ENCODE peak calls at places on chromosomes 12 and 14, in nine cellular contexts. X is fibroblast of pulmonary artery, T is fibroblast of the aortic adventitia, I is astrocyte of the spinal cord, K is activated B cell treated with CpG ODN at 0.5 μM for 24 hours, F is cardiac muscle cell, J is natural killer cell, A is endothelial cell, G is progenitor cell of endocrine pancreas. S is an unnamed sample.
A peak's percentile ranks its signal among the peaks of the same experiment; 100 is the strongest.

GRCh38 chr12:14824012-14824634 is 10.1 kb upstream of the SMCO3 start:
- DNase-seq in X (no peak), T (no peak), I (no peak), K (no peak), F (no peak), J (no peak), A (no peak), G (no peak), S (no peak)

GRCh38 chr14:70571139-70571538 is 29.3 kb downstream of the MED6 start:
- DNase-seq in X (no peak), T (no peak), I (no peak), K (no peak), F (no peak), J (no peak), A (no peak), G (no peak), S (no peak)

GRCh38 chr14:54209501-54210231 is 187.1 kb upstream of the CDKN3 start:
- DNase-seq in X (no peak), T (peak; percentile 66), I (peak; percentile 66), K (no peak), F (peak; percentile 73), J (no peak), A (no peak), G (no peak), S (no peak)

GRCh38 chr14:101361044-101361443 is 200.3 kb upstream of the DIO3 start:
- DNase-seq in X (no peak), T (no peak), I (no peak), K (no peak), F (no peak), J (no peak), A (no peak), G (no peak), S (no peak)

GRCh38 chr12:1838223-1838993 is 18.0 kb downstream of the LRTM2 start:
- DNase-seq in X (no peak), T (no peak), I (peak; percentile 14), K (no peak), F (no peak), J (no peak), A (no peak), G (no peak), S (no peak)

GRCh38 chr12:93944196-93944595 is 204.2 kb upstream of the PLXNC1 start:
- DNase-seq in X (no peak), T (no peak), I (peak; percentile 2), K (no peak), F (no peak), J (no peak), A (no peak), G (no peak), S (no peak)

GRCh38 chr14:105905456-105905855 is 379.1 kb downstream of the TMEM121 start:
- DNase-seq in X (no peak), T (no peak), I (no peak), K (no peak), F (no peak), J (no peak), A (no peak), G (no peak), S (no peak)

GRCh38 chr14:56129941-56130340 is 11.7 kb downstream of the PELI2 start:
- DNase-seq in X (peak; percentile 55), T (no peak), I (no peak), K (no peak), F (peak; percentile 47), J (no peak), A (no peak), G (no peak), S (no peak)

GRCh38 chr12:109998241-109998903 is 858 bp upstream of the ANKRD13A start:
- DNase-seq in X (no peak), T (no peak), I (no peak), K (no peak), F (no peak), J (no peak), A (no peak), G (no peak), S (no peak)

GRCh38 chr12:29709641-29710040 is 74.1 kb downstream of the TMTC1 start:
- DNase-seq in X (no peak), T (no peak), I (no peak), K (no peak), F (no peak), J (no peak), A (no peak), G (no peak), S (no peak)

GRCh38 chr12:89732511-89732910 is 23.9 kb upstream of the ATP2B1 start:
- DNase-seq in X (no peak), T (no peak), I (no peak), K (no peak), F (no peak), J (no peak), A (no peak), G (no peak), S (no peak)

GRCh38 chr14:76768671-76769500 is 7.6 kb downstream of the VASH1 start:
- DNase-seq in X (no peak), T (no peak), I (no peak), K (no peak), F (no peak), J (no peak), A (no peak), G (no peak), S (no peak)

GRCh38 chr12:25745281-25745680 is 192.2 kb upstream of the LMNTD1 start:
- DNase-seq in X (no peak), T (no peak), I (no peak), K (no peak), F (no peak), J (no peak), A (no peak), G (no peak), S (no peak)

GRCh38 chr12:6570264-6570887 is 2.3 kb upstream of the NOP2 start:
- DNase-seq in X (peak; percentile 41), T (peak; percentile 27), I (peak; percentile 22), K (peak; percentile 37), F (no peak), J (peak; percentile 34), A (peak; percentile 75), G (peak; percentile 56), S (peak; percentile 44)
- TF ChIP-seq CTCF in X (peak; percentile 48), T (peak; percentile 46), I (peak; percentile 65), K (no peak), F (peak; percentile 51), J (peak; percentile 22), A (no peak), G (peak; percentile 66), S (peak; percentile 42)

GRCh38 chr12:18864900-18865561 is 127.1 kb downstream of the CAPZA3 start:
- DNase-seq in X (peak; percentile 37), T (peak; percentile 70), I (peak; percentile 67), K (no peak), F (peak; percentile 50), J (no peak), A (no peak), G (no peak), S (no peak)

GRCh38 chr12:18863769-18864500 is 126.0 kb downstream of the CAPZA3 start:
- DNase-seq in X (no peak), T (no peak), I (no peak), K (no peak), F (no peak), J (no peak), A (no peak), G (no peak), S (no peak)

GRCh38 chr12:18859400-18859799 is 121.5 kb downstream of the CAPZA3 start:
- DNase-seq in X (no peak), T (no peak), I (no peak), K (no peak), F (no peak), J (no peak), A (no peak), G (no peak), S (no peak)

GRCh38 chr12:18857656-18858055 is 119.7 kb downstream of the CAPZA3 start:
- DNase-seq in X (no peak), T (no peak), I (no peak), K (no peak), F (no peak), J (no peak), A (no peak), G (no peak), S (no peak)

GRCh38 chr12:18861287-18861858 is 123.5 kb downstream of the CAPZA3 start:
- DNase-seq in X (peak; percentile 62), T (peak; percentile 56), I (peak; percentile 55), K (no peak), F (peak; percentile 56), J (no peak), A (no peak), G (no peak), S (no peak)
- TF ChIP-seq CTCF in X (peak; percentile 50), T (peak; percentile 43), I (peak; percentile 40), K (no peak), F (peak; percentile 50), J (peak; percentile 40), A (peak; percentile 78), G (peak; percentile 50), S (peak; percentile 42)

GRCh38 chr12:111677186-111677585 is 8.6 kb downstream of the BRAP start:
- DNase-seq in X (no peak), T (no peak), I (no peak), K (no peak), F (no peak), J (no peak), A (no peak), G (no peak), S (no peak)

GRCh38 chr12:111672822-111673381 is 12.9 kb downstream of the BRAP start:
- DNase-seq in X (no peak), T (no peak), I (no peak), K (no peak), F (no peak), J (no peak), A (no peak), G (no peak), S (no peak)

DNA sequence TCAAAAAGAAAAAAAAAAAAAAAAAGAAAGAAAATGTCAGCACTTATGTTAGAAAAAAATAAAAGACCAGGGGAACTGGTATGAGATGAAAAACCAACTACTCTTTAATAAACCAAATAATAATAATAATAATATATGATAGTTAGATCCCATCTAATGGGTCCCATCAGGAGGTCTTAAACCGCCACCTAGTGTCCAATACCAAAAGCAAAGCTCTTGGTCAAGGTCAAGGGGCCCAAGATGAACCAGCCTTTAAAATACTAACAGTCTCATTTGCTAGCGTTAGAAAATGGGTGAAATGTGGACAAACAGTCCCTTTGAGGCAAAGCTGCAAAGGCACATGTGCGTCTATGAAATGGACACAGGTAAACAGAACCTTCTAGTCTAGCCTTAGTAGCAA is 12.3 kb downstream of the BRAP start:
- DNase-seq in X (peak; percentile 59), T (peak; percentile 58), I (peak; percentile 22), K (no peak), F (peak; percentile 65), J (no peak), A (no peak), G (no peak), S (no peak)
- TF ChIP-seq CTCF in X (peak; percentile 60), T (peak; percentile 64), I (peak; percentile 64), K (no peak), F (peak; percentile 69), J (peak; percentile 15), A (no peak), G (peak; percentile 40), S (no peak)

DNA sequence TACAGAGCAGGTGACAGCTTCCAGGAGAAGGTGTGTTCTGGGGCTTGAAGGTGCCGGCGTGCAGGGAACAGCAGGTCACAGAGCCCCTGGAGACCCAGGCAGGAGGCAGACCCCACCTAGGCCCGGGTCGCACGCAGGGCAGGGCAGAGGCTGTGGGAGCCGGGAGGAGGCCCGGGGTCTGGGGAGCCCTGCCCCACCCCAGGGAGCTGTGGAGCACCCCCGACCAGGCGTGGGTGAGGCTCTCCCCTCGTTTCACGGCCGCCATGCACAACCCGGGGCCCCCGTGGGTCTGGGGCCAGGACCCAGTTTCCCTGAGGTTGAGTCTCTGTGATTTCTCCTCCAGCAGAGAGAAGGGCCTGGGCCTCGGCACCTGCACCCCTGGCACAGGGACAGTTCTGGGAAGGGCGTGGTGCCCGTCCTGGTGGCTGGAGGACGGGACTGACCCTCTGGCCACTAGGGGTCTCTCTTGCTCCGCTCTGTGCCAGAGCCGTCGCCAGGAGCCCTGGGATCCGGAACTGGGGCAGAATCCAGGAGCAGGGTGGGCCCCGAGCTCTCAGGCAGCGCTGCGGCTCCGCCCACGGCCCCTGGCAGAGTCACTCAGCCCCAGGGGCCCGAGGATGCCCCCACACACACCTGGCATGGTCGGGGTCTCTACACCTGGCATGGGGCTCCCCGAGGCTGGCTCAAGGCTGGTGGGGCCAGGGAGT is 75.2 kb upstream of the FBRSL1 start:
- DNase-seq in X (peak; percentile 76), T (peak; percentile 77), I (peak; percentile 61), K (peak; percentile 68), F (peak; percentile 82), J (peak; percentile 67), A (peak; percentile 88), G (peak; percentile 77), S (peak; percentile 67)
- TF ChIP-seq CTCF in X (peak; percentile 84), T (peak; percentile 95), I (peak; percentile 94), K (no peak), F (peak; percentile 89), J (peak; percentile 93), A (peak; percentile 76), G (peak; percentile 92), S (peak; percentile 87)

S was measured in CD4-positive, alpha-beta T cell.